ENCODE peak calls at places on chromosomes 12 and 14, in eight cellular contexts. B is hepatocyte, E is suprapubic skin, K is heart left ventricle, G is left ventricle myocardium inferior, H is prostate gland, A is right atrium auricular region, Q is sigmoid colon. N is an unnamed sample. For H3K4me1, the result is how much of the 10 kb centered on the place peaks cover.

GRCh38 chr14:36556811-36557433 is 25.5 kb downstream of the NKX2-8 start:
- DNase-seq in B (peak), E (no peak), K (no peak), G (no peak), H (no peak), A (no peak), Q (no peak), N (no peak)

GRCh38 chr12:111692575-111693210 is 6.8 kb downstream of the ACAD10 start:
- DNase-seq in B (no peak), E (no peak), K (no peak), G (no peak), H (no peak), A (no peak), Q (no peak), N (no peak)

GRCh38 chr12:51926718-51927117 is 19.4 kb downstream of the ACVRL1 start:
- DNase-seq in B (peak), E (peak), K (no peak), G (no peak), H (peak), A (no peak), Q (no peak), N (peak)

GRCh38 chr14:106185837-106186233 is 659.5 kb downstream of the TMEM121 start:
- DNase-seq in B (no peak), E (no peak), K (no peak), G (no peak), H (no peak), A (no peak), Q (no peak), N (peak)

GRCh38 chr12:43797561-43798217 is 8.4 kb downstream of the TWF1 start:
- DNase-seq in B (no peak), E (no peak), K (no peak), G (no peak), H (no peak), A (no peak), Q (no peak), N (no peak)

GRCh38 chr14:90534091-90534837 is 137.4 kb downstream of the CALM1 start:
- DNase-seq in B (no peak), E (no peak), K (peak), G (no peak), H (no peak), A (no peak), Q (no peak), N (no peak)

GRCh38 chr12:83462419-83462818 is 775.7 kb downstream of the TMTC2 start:
- DNase-seq in B (no peak), E (no peak), K (no peak), G (no peak), H (no peak), A (no peak), Q (no peak), N (no peak)

GRCh38 chr12:6963016-6963731 is 7.3 kb downstream of the PHB2 start:
- DNase-seq in B (peak), E (peak), K (no peak), G (peak), H (peak), A (no peak), Q (peak), N (peak)

GRCh38 chr14:100303179-100303578 is 3.1 kb downstream of the SLC25A29 start:
- DNase-seq in B (no peak), E (no peak), K (no peak), G (no peak), H (no peak), A (no peak), Q (no peak), N (peak)

GRCh38 chr14:33602396-33602795 is 348.5 kb downstream of the EGLN3 start:
- DNase-seq in B (no peak), E (no peak), K (no peak), G (no peak), H (no peak), A (no peak), Q (no peak), N (no peak)

GRCh38 chr12:15931590-15932053 is 20.5 kb downstream of the DERA start:
- DNase-seq in B (no peak), E (no peak), K (no peak), G (no peak), H (no peak), A (no peak), Q (no peak), N (no peak)

GRCh38 chr14:48686650-48687049 is 899.5 kb downstream of the RPS29 start:
- DNase-seq in B (no peak), E (no peak), K (no peak), G (no peak), H (no peak), A (no peak), Q (no peak), N (no peak)

GRCh38 chr12:118377005-118377890 is 893 bp downstream of the SUDS3 start:
- DNase-seq in B (peak), E (no peak), K (no peak), G (no peak), H (no peak), A (no peak), Q (no peak), N (no peak)

GRCh38 chr12:69824956-69825355 is at the start of gene MYRFL:
- DNase-seq in B (no peak), E (no peak), K (no peak), G (no peak), H (no peak), A (no peak), Q (no peak), N (no peak)

GRCh38 chr12:13038491-13039161 is 5.6 kb upstream of the FAM234B start:
- DNase-seq in B (no peak), E (no peak), K (no peak), G (no peak), H (no peak), A (no peak), Q (no peak), N (no peak)

GRCh38 chr14:38143651-38144505 is 63.8 kb upstream of the SSTR1 start:
- DNase-seq in B (no peak), E (no peak), K (no peak), G (no peak), H (no peak), A (no peak), Q (no peak), N (no peak)

GRCh38 chr14:98278805-98279204 is 993.2 kb downstream of the BCL11B start:
- DNase-seq in B (no peak), E (no peak), K (no peak), G (no peak), H (no peak), A (no peak), Q (no peak), N (no peak)

GRCh38 chr12:105986779-105987686 is 151.7 kb downstream of the NUAK1 start:
- DNase-seq in B (peak), E (no peak), K (no peak), G (no peak), H (no peak), A (no peak), Q (no peak), N (no peak)

GRCh38 chr12:28586481-28586880 is 396.2 kb downstream of the CCDC91 start:
- DNase-seq in B (no peak), E (no peak), K (no peak), G (no peak), H (no peak), A (no peak), Q (no peak), N (no peak)

GRCh38 chr14:83827383-83827782 is 1702.6 kb upstream of the FLRT2 start:
- DNase-seq in B (no peak), E (no peak), K (no peak), G (no peak), H (no peak), A (no peak), Q (no peak), N (no peak)

GRCh38 chr12:109423392-109423791 is 53.7 kb downstream of the KCTD10 start:
- DNase-seq in B (no peak), E (no peak), K (no peak), G (no peak), H (no peak), A (no peak), Q (no peak), N (no peak)

GRCh38 chr12:128819293-128820144 is 4.2 kb downstream of the SLC15A4 start:
- DNase-seq in B (no peak), E (peak), K (no peak), G (no peak), H (no peak), A (no peak), Q (peak), N (no peak)

GRCh38 chr14:34246206-34246605 is 215.8 kb downstream of the SPTSSA start:
- DNase-seq in B (no peak), E (no peak), K (no peak), G (no peak), H (no peak), A (no peak), Q (no peak), N (no peak)

GRCh38 chr12:47828967-47829482 is 9.3 kb upstream of the HDAC7 start:
- DNase-seq in B (peak), E (peak), K (peak), G (peak), H (peak), A (peak), Q (peak), N (peak)

GRCh38 chr12:88127855-88128254 is 14.0 kb downstream of the CEP290 start:
- DNase-seq in B (no peak), E (no peak), K (no peak), G (no peak), H (no peak), A (no peak), Q (no peak), N (no peak)

DNA sequence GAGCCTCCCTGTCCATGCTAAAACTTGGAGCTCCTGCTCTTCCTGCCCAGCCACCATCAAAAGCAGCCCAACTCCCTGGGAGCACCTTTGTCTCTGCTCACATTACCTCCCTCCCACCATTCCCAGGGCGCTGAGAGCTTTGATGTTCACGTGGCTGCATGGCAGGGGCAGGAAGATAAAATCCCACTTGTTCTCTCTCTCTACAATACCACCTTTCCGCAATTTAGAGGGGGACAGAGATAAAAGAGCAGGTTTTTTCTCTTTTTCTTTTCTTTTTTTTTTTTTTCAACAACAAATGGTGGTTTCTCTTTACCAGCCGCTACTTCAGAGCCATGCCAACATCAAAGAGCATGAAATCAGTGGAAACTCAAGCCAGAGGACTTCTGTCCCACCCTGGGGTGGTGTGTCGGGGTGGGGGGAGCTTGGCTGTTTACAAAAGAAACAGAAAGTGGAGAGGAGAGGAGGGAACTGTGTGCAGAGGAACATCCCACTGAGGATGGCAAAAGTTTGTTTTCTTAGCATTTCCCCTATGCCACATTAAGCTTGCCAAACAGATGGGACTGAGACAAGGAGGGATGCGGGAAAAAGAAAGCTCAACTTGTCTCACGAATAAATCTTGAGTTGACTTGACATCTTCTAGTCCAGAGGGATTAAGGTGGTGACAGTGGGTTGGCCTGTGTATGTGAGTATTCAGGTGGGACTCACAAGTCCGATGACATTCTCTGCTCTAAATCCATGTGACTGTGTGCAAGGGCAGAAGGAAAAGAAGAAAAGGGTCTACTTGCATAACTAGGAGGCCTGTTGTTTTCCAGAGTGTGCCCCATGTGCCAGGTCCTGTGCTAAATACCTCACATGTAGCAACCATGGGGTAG is 103.7 kb upstream of the NUDT4 start:
- DNase-seq in B (no peak), E (no peak), K (no peak), G (no peak), H (no peak), A (no peak), Q (no peak), N (no peak)
- H3K4me1 ChIP-seq in B (under half), E (under half), K (under half), G (under half), H (under half), A (under half), Q (under half), N (under half)

GRCh38 chr14:76640923-76641395 is 120.3 kb upstream of the VASH1 start:
- DNase-seq in B (no peak), E (no peak), K (no peak), G (no peak), H (no peak), A (no peak), Q (peak), N (no peak)

GRCh38 chr14:76641541-76641940 is 119.7 kb upstream of the VASH1 start:
- DNase-seq in B (no peak), E (no peak), K (no peak), G (no peak), H (no peak), A (no peak), Q (no peak), N (no peak)

GRCh38 chr14:76639606-76640272 is 121.5 kb upstream of the VASH1 start:
- DNase-seq in B (no peak), E (no peak), K (no peak), G (no peak), H (no peak), A (no peak), Q (no peak), N (no peak)

GRCh38 chr14:76647699-76648298 is 113.5 kb upstream of the VASH1 start:
- DNase-seq in B (peak), E (no peak), K (no peak), G (no peak), H (peak), A (no peak), Q (no peak), N (no peak)

GRCh38 chr14:76644875-76645518 is 116.3 kb upstream of the VASH1 start:
- DNase-seq in B (peak), E (no peak), K (no peak), G (peak), H (peak), A (no peak), Q (peak), N (no peak)
- TF ChIP-seq CTCF in B (peak), E (peak), K (peak), G (peak), H (peak), A (no peak), Q (peak), N (no peak)

GRCh38 chr14:76917759-76918175 is 91.6 kb downstream of the LRRC74A start:
- DNase-seq in B (no peak), E (no peak), K (peak), G (peak), H (peak), A (peak), Q (peak), N (no peak)
- H3K27ac ChIP-seq in B (peak), E (peak), K (peak), G (peak), H (peak), A (peak), Q (peak), N (peak)

GRCh38 chr12:89951694-89952060 is 243.0 kb upstream of the ATP2B1 start:
- DNase-seq in B (no peak), E (no peak), K (no peak), G (no peak), H (no peak), A (no peak), Q (no peak), N (no peak)
- H3K4me1 ChIP-seq in B (under half), E (under half), K (under half), G (under half), H (under half), A (under half), Q (under half), N (under half)

DNA sequence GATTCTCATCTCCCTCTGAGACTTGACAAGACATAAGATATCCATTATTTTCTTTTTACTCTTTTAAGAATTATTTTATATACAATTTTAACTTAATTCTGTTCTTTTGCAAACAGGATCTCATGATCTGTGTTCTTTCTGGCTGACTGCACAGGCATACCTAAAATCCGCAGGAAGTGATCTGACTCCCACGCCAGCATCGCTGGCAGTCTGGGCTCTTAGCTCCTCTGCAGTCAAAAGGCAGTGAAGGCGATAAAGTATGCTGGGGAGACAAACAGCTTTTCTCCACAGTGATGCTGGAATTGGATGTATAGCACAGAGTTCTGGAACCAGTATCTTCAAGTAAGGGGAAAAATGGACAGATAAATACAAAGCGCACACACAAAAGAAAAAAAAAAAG is 52.4 kb downstream of the DICER1 start:
- DNase-seq in B (no peak), E (no peak), K (no peak), G (no peak), H (no peak), A (no peak), Q (no peak), N (no peak)
- TF ChIP-seq CTCF in B (no peak), E (no peak), K (no peak), G (no peak), H (no peak), A (no peak), Q (no peak), N (no peak)

GRCh38 chr12:102050660-102051430 is 10.9 kb downstream of the WASHC3 start:
- DNase-seq in B (no peak), E (no peak), K (no peak), G (no peak), H (no peak), A (no peak), Q (no peak), N (no peak)
- H3K27ac ChIP-seq in B (no peak), E (no peak), K (no peak), G (no peak), H (no peak), A (no peak), Q (no peak), N (no peak)

GRCh38 chr12:107133462-107133861 is 40.1 kb upstream of the CRY1 start:
- DNase-seq in B (no peak), E (no peak), K (no peak), G (no peak), H (no peak), A (no peak), Q (no peak), N (no peak)
- H3K4me1 ChIP-seq in B (under half), E (under half), K (under half), G (under half), H (under half), A (under half), Q (under half), N (under half)

GRCh38 chr12:130669797-130670196 is 46.3 kb downstream of the RIMBP2 start:
- DNase-seq in B (no peak), E (no peak), K (no peak), G (no peak), H (no peak), A (no peak), Q (no peak), N (no peak)
- TF ChIP-seq CTCF in B (no peak), E (no peak), K (no peak), G (no peak), H (no peak), A (no peak), Q (no peak), N (no peak)

N was measured in colonic mucosa.